ENCODE peak calls at places on chromosomes 11 and 22, in eight cellular contexts. T, X, I, H, F, Q, E and K are unnamed samples.

GRCh38 chr11:66579017-66579606 is 10.7 kb upstream of the CTSF start:
- DNase-seq in E (peak; percentile 73), T (peak; percentile 86), H (peak; percentile 86), I (peak; percentile 65), X (peak; percentile 83), Q (peak; percentile 82), F (peak; percentile 86), K (no peak)

GRCh38 chr11:86460461-86461404 is 86.0 kb downstream of the CCDC81 start:
- DNase-seq in Q (peak; percentile 73), F (no peak), X (no peak), E (no peak), H (no peak), T (no peak), I (no peak), K (no peak)

GRCh38 chr11:126734752-126735151 is 265.8 kb downstream of the KIRREL3 start:
- DNase-seq in X (no peak), I (no peak), F (no peak), T (no peak), H (no peak), E (no peak), Q (no peak), K (no peak)

GRCh38 chr22:24310969-24311368 is 40.3 kb downstream of the SPECC1L start:
- DNase-seq in Q (no peak), T (no peak), E (no peak), H (no peak), F (no peak), I (no peak), X (no peak), K (no peak)

GRCh38 chr22:27133951-27134664 is 476.7 kb downstream of the MIAT start:
- DNase-seq in F (peak; percentile 45), I (no peak), E (no peak), T (peak; percentile 33), H (no peak), X (no peak), Q (peak; percentile 90), K (no peak)

GRCh38 chr11:114059278-114059983 is at the start of gene ZBTB16:
- DNase-seq in X (peak; percentile 88), F (peak; percentile 92), H (peak; percentile 94), E (no peak), I (peak; percentile 79), T (peak; percentile 86), Q (peak; percentile 94), K (no peak)

GRCh38 chr11:72930011-72930410 is 115.8 kb downstream of the ATG16L2 start:
- DNase-seq in I (no peak), Q (peak; percentile 72), H (no peak), F (no peak), X (no peak), E (no peak), T (no peak), K (no peak)

GRCh38 chr22:50532353-50532700 is 2.5 kb upstream of the TYMP start:
- DNase-seq in T (no peak), Q (no peak), X (no peak), H (peak; percentile 39), E (peak; percentile 22), F (peak; percentile 54), I (no peak), K (no peak)

GRCh38 chr22:33726294-33726711 is 194.0 kb downstream of the LARGE1 start:
- DNase-seq in I (no peak), Q (peak; percentile 51), E (no peak), F (peak; percentile 32), H (no peak), T (peak; percentile 9), X (no peak), K (no peak)

GRCh38 chr11:2581151-2581930 is 118.5 kb downstream of the KCNQ1OT1 start:
- DNase-seq in T (peak; percentile 3), X (peak; percentile 19), I (peak; percentile 8), F (no peak), H (peak; percentile 34), E (no peak), Q (no peak), K (no peak)

GRCh38 chr11:78586452-78587046 is 11.9 kb upstream of the NARS2 start:
- DNase-seq in X (no peak), E (peak; percentile 49), Q (peak; percentile 53), F (no peak), I (no peak), H (no peak), T (no peak), K (no peak)

GRCh38 chr22:33023119-33023827 is 34.9 kb downstream of the SYN3 start:
- DNase-seq in Q (no peak), F (no peak), X (no peak), I (no peak), E (no peak), T (no peak), H (no peak), K (no peak)

GRCh38 chr22:32991353-32992115 is 66.6 kb downstream of the SYN3 start:
- DNase-seq in T (peak; percentile 63), X (no peak), I (peak; percentile 40), Q (no peak), E (no peak), H (no peak), F (peak; percentile 70), K (no peak)

GRCh38 chr22:23133922-23134321 is 7.9 kb downstream of the RSPH14 start:
- DNase-seq in I (no peak), F (no peak), X (no peak), H (no peak), Q (no peak), T (no peak), E (no peak), K (no peak)

GRCh38 chr22:23137905-23138520 is 3.8 kb downstream of the RSPH14 start:
- DNase-seq in F (no peak), Q (peak; percentile 24), H (no peak), T (peak; percentile 15), I (no peak), X (no peak), E (peak; percentile 89), K (no peak)

GRCh38 chr22:23138584-23139469 is 3.0 kb downstream of the RSPH14 start:
- DNase-seq in E (no peak), I (no peak), F (no peak), H (no peak), Q (no peak), T (no peak), X (no peak), K (no peak)

GRCh38 chr22:23140385-23140784 is 1.4 kb downstream of the RSPH14 start:
- DNase-seq in I (no peak), Q (no peak), T (no peak), F (no peak), X (no peak), H (no peak), E (no peak), K (no peak)

DNA sequence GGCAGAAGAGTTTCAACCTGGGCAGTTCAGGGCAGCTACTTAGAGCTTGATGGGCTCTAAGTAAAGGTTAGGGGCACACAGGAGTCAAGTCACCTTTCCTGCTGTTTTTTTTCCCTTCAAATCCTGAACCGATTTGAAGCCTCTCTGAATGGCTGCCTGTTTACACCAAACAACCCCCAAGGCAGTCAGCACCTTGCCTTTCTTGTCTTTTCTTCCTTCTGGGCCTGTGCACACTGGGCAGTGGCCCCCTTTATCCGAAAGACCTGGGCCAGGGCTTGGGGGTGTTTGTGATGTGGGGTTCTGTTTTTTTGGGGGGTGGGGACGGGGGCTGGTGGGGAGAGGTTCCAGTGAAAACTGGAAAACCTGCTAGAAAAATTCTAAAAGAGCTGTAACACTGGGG is 4.3 kb downstream of the RSPH14 start:
- DNase-seq in H (no peak), T (no peak), Q (no peak), E (peak; percentile 18), F (no peak), I (no peak), X (no peak), K (no peak)
- H3K4me3 ChIP-seq in H (no peak overlapping the region), T (no peak overlapping the region), Q (no peak overlapping the region), E (peak overlapping the region; percentile 35), F (no peak overlapping the region), I (no peak overlapping the region), X (no peak overlapping the region), K (no peak overlapping the region)

GRCh38 chr11:57461841-57462489 is 1.6 kb downstream of the RTN4RL2 start:
- DNase-seq in H (peak; percentile 65), X (peak; percentile 20), F (no peak), E (no peak), Q (no peak), T (no peak), I (no peak), K (no peak)
- H3K4me3 ChIP-seq in H (peak overlapping the region; percentile 69), X (no peak overlapping the region), F (no peak overlapping the region), E (no peak overlapping the region), Q (no peak overlapping the region), T (no peak overlapping the region), I (no peak overlapping the region), K (no peak overlapping the region)

DNA sequence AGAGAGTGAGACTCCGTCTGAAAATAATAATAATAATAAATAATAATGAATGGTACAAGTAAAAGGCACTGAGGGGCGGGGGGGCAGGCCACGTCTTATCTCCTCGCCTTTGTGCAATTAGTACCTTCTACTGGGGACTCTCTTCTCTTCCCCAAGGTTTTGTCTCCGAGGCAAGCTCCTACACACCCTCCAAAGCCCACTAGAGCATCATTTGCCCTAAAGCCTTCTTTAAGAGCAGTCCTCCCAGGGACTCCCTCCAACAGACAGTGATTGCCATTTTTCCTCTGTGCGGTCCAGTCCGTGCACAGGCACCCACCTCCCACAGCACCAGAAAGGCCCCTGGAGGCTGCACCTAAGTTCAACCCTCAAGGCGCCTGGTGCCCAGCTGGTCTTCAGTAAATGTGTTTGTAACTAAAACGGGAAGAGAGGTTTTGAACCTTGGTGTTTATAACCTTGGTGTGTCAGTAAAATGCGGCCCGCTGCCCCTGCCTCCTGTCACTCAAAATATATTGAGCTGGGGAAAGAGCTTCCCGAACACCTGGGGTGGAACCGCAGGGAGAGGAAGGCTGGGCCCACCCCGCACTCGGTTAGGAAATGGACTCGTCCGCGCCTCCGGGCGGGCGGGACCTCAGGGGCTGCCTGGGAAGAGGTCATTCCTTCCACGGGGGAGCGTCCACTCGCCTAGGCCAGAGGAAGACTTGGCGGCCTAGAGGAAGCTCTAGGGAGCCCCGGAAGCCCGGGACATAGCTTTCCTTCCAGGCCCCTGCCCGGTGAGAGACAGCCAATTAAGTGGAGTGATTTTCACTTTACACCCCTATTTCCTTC is 4.7 kb upstream of the KDELR3 start:
- DNase-seq in F (peak; percentile 87), H (peak; percentile 33), E (peak; percentile 62), Q (peak; percentile 53), T (no peak), I (no peak), X (peak; percentile 59), K (no peak)
- H3K4me3 ChIP-seq in F (peak overlapping the region; percentile 20), H (no peak overlapping the region), E (no peak overlapping the region), Q (peak overlapping the region; percentile 14), T (no peak overlapping the region), I (no peak overlapping the region), X (no peak overlapping the region), K (no peak overlapping the region)

DNA sequence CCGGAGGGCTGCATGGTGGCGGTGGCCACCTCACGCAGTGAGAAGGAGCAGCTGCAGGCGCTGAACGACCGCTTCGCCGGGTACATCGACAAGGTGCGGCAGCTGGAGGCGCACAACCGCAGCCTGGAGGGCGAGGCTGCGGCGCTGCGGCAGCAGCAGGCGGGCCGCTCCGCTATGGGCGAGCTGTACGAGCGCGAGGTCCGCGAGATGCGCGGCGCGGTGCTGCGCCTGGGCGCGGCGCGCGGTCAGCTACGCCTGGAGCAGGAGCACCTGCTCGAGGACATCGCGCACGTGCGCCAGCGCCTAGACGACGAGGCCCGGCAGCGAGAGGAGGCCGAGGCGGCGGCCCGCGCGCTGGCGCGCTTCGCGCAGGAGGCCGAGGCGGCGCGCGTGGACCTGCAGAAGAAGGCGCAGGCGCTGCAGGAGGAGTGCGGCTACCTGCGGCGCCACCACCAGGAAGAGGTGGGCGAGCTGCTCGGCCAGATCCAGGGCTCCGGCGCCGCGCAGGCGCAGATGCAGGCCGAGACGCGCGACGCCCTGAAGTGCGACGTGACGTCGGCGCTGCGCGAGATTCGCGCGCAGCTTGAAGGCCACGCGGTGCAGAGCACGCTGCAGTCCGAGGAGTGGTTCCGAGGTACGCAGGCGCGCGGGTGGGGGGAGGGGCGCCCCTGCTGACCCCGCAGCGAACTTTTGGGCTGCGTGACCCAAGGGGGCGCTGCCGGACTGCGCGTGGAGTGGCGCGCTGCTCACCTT is 670 bp downstream of the NEFH start:
- DNase-seq in Q (peak; percentile 71), F (no peak), T (peak; percentile 86), X (peak; percentile 31), E (no peak), I (no peak), H (peak; percentile 77), K (no peak)
- H3K4me3 ChIP-seq in Q (peak overlapping the region; percentile 42), F (peak overlapping the region; percentile 37), T (peak overlapping the region; percentile 4), X (no peak overlapping the region), E (no peak overlapping the region), I (peak overlapping the region; percentile 44), H (peak overlapping the region; percentile 69), K (no peak overlapping the region)